ENCODE peak calls at places on chromosome 1, in eight cellular contexts. G is HFFc6; S is hypothalamus; I is naive thymus-derived CD4-positive, alpha-beta T cell; Q is breast epithelium; W is left colon; X is NCI-H1694 treated with DMSO at 0.1 percent for 48 hours; K is cardiac muscle cell. T is an unnamed sample.

GRCh38 chr1:60867782-60868181 is 214.6 kb upstream of the NFIA start:
- DNase-seq in S (peak), K (no peak), X (peak), G (no peak), Q (no peak), W (peak), I (no peak), T (no peak)

GRCh38 chr1:202807367-202807925 is 775 bp downstream of the KDM5B start:
- DNase-seq in W (peak), S (peak), X (no peak), G (no peak), I (peak), K (peak), Q (no peak), T (peak)

GRCh38 chr1:78333426-78334012 is 157.3 kb upstream of the PTGFR start:
- DNase-seq in Q (no peak), X (peak), G (peak), S (no peak), K (peak), I (no peak), W (no peak), T (no peak)

GRCh38 chr1:9438431-9439073 is 100.7 kb upstream of the SLC25A33 start:
- DNase-seq in Q (peak), G (peak), S (peak), I (no peak), W (no peak), K (peak), X (no peak), T (peak)

GRCh38 chr1:8374812-8375211 is 56.9 kb downstream of the SLC45A1 start:
- DNase-seq in X (no peak), G (peak), I (no peak), Q (peak), S (no peak), W (peak), K (peak), T (no peak)

GRCh38 chr1:170932236-170932635 is 3.1 kb upstream of the MROH9 start:
- DNase-seq in X (no peak), G (no peak), I (no peak), W (no peak), K (no peak), Q (no peak), S (no peak), T (no peak)

GRCh38 chr1:31714442-31715096 is 10.8 kb upstream of the COL16A1 start:
- DNase-seq in Q (no peak), I (no peak), K (peak), W (peak), X (no peak), G (peak), S (peak), T (peak)

GRCh38 chr1:231159963-231160761 is 1.7 kb upstream of the TRIM67 start:
- DNase-seq in S (no peak), K (no peak), W (no peak), Q (no peak), X (no peak), I (no peak), G (no peak), T (no peak)

GRCh38 chr1:27624467-27625233 is 10.3 kb downstream of the FGR start:
- DNase-seq in G (no peak), K (no peak), Q (no peak), S (peak), I (no peak), X (no peak), W (no peak), T (no peak)

GRCh38 chr1:89566761-89567174 is 42.1 kb downstream of the LRRC8B start:
- DNase-seq in I (no peak), G (no peak), S (peak), X (no peak), Q (no peak), K (peak), W (peak), T (peak)

GRCh38 chr1:25568834-25569598 is 25.6 kb downstream of the LDLRAP1 start:
- DNase-seq in Q (no peak), G (peak), W (no peak), I (no peak), K (peak), X (no peak), S (no peak), T (no peak)

GRCh38 chr1:109050228-109050995 is 8.5 kb upstream of the WDR47 start:
- DNase-seq in Q (no peak), I (no peak), W (no peak), K (no peak), X (no peak), S (no peak), G (no peak), T (no peak)

GRCh38 chr1:115088871-115089442 is 346 bp downstream of the TSPAN2 start:
- DNase-seq in X (no peak), K (no peak), Q (no peak), G (no peak), W (no peak), I (no peak), S (no peak), T (no peak)

GRCh38 chr1:152182431-152182830 is 23.4 kb upstream of the RPTN start:
- DNase-seq in Q (no peak), W (no peak), I (no peak), G (peak), X (peak), K (peak), S (no peak), T (no peak)

GRCh38 chr1:172811698-172812097 is 152.8 kb downstream of the FASLG start:
- DNase-seq in W (no peak), K (no peak), Q (no peak), S (no peak), X (no peak), G (no peak), I (no peak), T (no peak)

GRCh38 chr1:36906555-36906954 is 127.8 kb downstream of the GRIK3 start:
- DNase-seq in G (no peak), W (no peak), K (no peak), I (no peak), Q (no peak), X (no peak), S (no peak), T (no peak)

GRCh38 chr1:54683453-54683852 is 32.2 kb upstream of the TTC4 start:
- DNase-seq in X (no peak), I (no peak), Q (no peak), K (no peak), W (no peak), G (no peak), S (no peak), T (no peak)

GRCh38 chr1:234926252-234926573 is 202.4 kb downstream of the TOMM20 start:
- DNase-seq in X (no peak), I (no peak), K (no peak), G (no peak), W (no peak), S (no peak), Q (no peak), T (no peak)

GRCh38 chr1:165875171-165875570 is 47.8 kb downstream of the UCK2 start:
- DNase-seq in W (no peak), K (no peak), S (no peak), I (no peak), X (no peak), G (no peak), Q (no peak), T (no peak)

GRCh38 chr1:244302889-244303609 is 148.7 kb downstream of the ADSS2 start:
- DNase-seq in K (no peak), S (no peak), Q (no peak), G (peak), X (no peak), W (peak), I (no peak), T (no peak)

GRCh38 chr1:22225858-22226584 is 83.1 kb upstream of the WNT4 start:
- DNase-seq in X (no peak), S (no peak), Q (no peak), W (no peak), K (no peak), I (no peak), G (no peak), T (no peak)

GRCh38 chr1:5901150-5901549 is 91.1 kb downstream of the NPHP4 start:
- DNase-seq in I (no peak), X (no peak), G (no peak), W (no peak), K (peak), Q (peak), S (no peak), T (no peak)

GRCh38 chr1:23369335-23370013 is at the start of gene ZNF436:
- DNase-seq in S (peak), G (peak), X (peak), Q (peak), K (peak), W (peak), I (peak), T (peak)

GRCh38 chr1:220139966-220140365 is 46.0 kb downstream of the IARS2 start:
- DNase-seq in S (no peak), X (no peak), I (no peak), G (no peak), W (no peak), Q (no peak), K (no peak), T (no peak)

GRCh38 chr1:62209931-62210595 is 15.4 kb downstream of the L1TD1 start:
- DNase-seq in K (no peak), S (no peak), I (no peak), Q (no peak), W (no peak), X (no peak), G (no peak), T (no peak)

GRCh38 chr1:6009120-6010040 is 17.2 kb upstream of the NPHP4 start:
- DNase-seq in I (no peak), S (no peak), K (peak), Q (no peak), W (no peak), G (no peak), X (no peak), T (peak)

GRCh38 chr1:195097316-195097715 is 1510.9 kb downstream of the KCNT2 start:
- DNase-seq in K (no peak), S (no peak), X (no peak), I (no peak), G (no peak), W (no peak), Q (no peak), T (no peak)

GRCh38 chr1:12384836-12385456 is 155.1 kb downstream of the VPS13D start:
- DNase-seq in G (no peak), W (no peak), K (no peak), S (no peak), X (no peak), I (peak), Q (no peak), T (no peak)

GRCh38 chr1:167186198-167186750 is 34.4 kb upstream of the POU2F1 start:
- DNase-seq in I (no peak), X (peak), Q (no peak), W (no peak), K (no peak), S (no peak), G (no peak), T (no peak)

GRCh38 chr1:72524021-72524420 is 241.7 kb upstream of the NEGR1 start:
- DNase-seq in Q (no peak), S (no peak), X (no peak), K (no peak), W (no peak), I (no peak), G (no peak), T (no peak)

GRCh38 chr1:8456306-8456912 is 138.5 kb downstream of the SLC45A1 start:
- DNase-seq in G (peak), S (no peak), X (no peak), K (peak), Q (no peak), I (no peak), W (no peak), T (no peak)

GRCh38 chr1:11169202-11169601 is 20.0 kb upstream of the ANGPTL7 start:
- DNase-seq in W (no peak), X (no peak), S (no peak), Q (no peak), G (no peak), K (no peak), I (no peak), T (no peak)

GRCh38 chr1:34762474-34763141 is 3.1 kb downstream of the GJB4 start:
- DNase-seq in X (no peak), Q (no peak), W (no peak), K (no peak), S (no peak), G (no peak), I (no peak), T (no peak)

GRCh38 chr1:22037520-22037919 is 15.0 kb upstream of the CDC42 start:
- DNase-seq in W (no peak), S (no peak), I (no peak), G (no peak), X (no peak), K (no peak), Q (no peak), T (no peak)

GRCh38 chr1:1004780-1005697 is 5.1 kb upstream of the HES4 start:
- DNase-seq in K (peak), I (no peak), S (no peak), W (peak), Q (no peak), G (no peak), X (no peak), T (peak)

GRCh38 chr1:156860113-156860638 is 489 bp upstream of the NTRK1 start:
- DNase-seq in W (peak), S (peak), G (no peak), K (peak), I (peak), X (peak), Q (no peak), T (no peak)

GRCh38 chr1:2921970-2922686 is 99.1 kb upstream of the ACTRT2 start:
- DNase-seq in X (no peak), Q (no peak), W (peak), I (peak), K (no peak), S (no peak), G (no peak), T (peak)

GRCh38 chr1:239732770-239733169 is 346.4 kb downstream of the CHRM3 start:
- DNase-seq in Q (no peak), K (no peak), S (no peak), X (no peak), G (no peak), I (no peak), W (no peak), T (no peak)

GRCh38 chr1:65527672-65528071 is 107.2 kb downstream of the LEPR start:
- DNase-seq in K (peak), X (peak), W (no peak), G (peak), Q (no peak), I (no peak), S (no peak), T (no peak)